ENCODE peak calls at places on chromosomes 5 and 9, in seven cellular contexts. T, A, P, V, D, K and W are unnamed samples.

GRCh38 chr9:4382722-4383317 is 83.0 kb upstream of the GLIS3 start:
- DNase-seq in P (peak), D (peak), T (no peak), V (no peak), A (peak), K (peak), W (peak)

GRCh38 chr9:27619743-27620142 is 46.5 kb upstream of the C9orf72 start:
- DNase-seq in A (no peak), D (no peak), K (no peak), V (peak), T (no peak), P (no peak), W (no peak)

GRCh38 chr5:34517249-34517648 is 138.9 kb upstream of the RAI14 start:
- DNase-seq in K (peak), V (no peak), T (no peak), P (no peak), A (no peak), D (peak), W (no peak)

GRCh38 chr9:134293576-134294227 is 32.6 kb upstream of the RXRA start:
- DNase-seq in T (no peak), A (no peak), K (no peak), V (peak), P (peak), D (no peak), W (no peak)

GRCh38 chr9:114861922-114862605 is 56.2 kb upstream of the TNFSF15 start:
- DNase-seq in V (no peak), K (no peak), P (no peak), T (no peak), A (no peak), D (no peak), W (peak)

GRCh38 chr9:18330736-18331335 is 143.1 kb upstream of the ADAMTSL1 start:
- DNase-seq in T (no peak), A (no peak), K (peak), V (no peak), P (no peak), D (no peak), W (no peak)

GRCh38 chr9:75233011-75233410 is 144.7 kb downstream of the OSTF1 start:
- DNase-seq in T (no peak), V (no peak), P (no peak), K (peak), D (peak), A (no peak), W (peak)

GRCh38 chr5:114120166-114120565 is 241.7 kb upstream of the KCNN2 start:
- DNase-seq in D (no peak), V (no peak), A (no peak), K (no peak), P (no peak), T (no peak), W (no peak)

GRCh38 chr5:95927927-95928723 is 33.5 kb downstream of the ELL2 start:
- DNase-seq in P (no peak), A (no peak), K (no peak), V (no peak), D (no peak), T (no peak), W (no peak)

GRCh38 chr5:131524431-131524830 is 110.6 kb downstream of the RAPGEF6 start:
- DNase-seq in D (no peak), T (no peak), V (no peak), K (no peak), P (no peak), A (no peak), W (no peak)

GRCh38 chr9:34991833-34992375 is 2.4 kb downstream of the DNAJB5 start:
- DNase-seq in T (no peak), P (no peak), D (peak), K (no peak), A (peak), V (peak), W (no peak)

DNA sequence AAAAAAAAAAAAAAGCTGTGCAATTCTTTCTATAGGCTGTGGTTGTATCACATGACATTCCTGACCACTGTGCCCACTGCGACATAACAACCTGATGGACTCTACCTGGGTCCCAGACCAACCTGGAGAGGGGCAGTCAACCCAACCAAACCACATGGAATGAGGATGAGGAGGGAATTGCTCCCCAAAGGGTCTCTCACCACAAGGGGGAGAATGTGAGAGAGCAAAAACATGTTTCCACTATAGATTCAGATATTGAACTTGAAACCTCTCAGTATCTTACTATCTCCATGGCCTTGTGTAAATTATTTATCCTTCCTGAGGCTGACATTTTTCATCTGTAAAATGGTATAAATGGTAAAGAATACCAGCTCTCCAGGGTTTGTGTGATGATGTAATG is 66.9 kb upstream of the SV2C start:
- DNase-seq in D (no peak), T (no peak), K (no peak), P (no peak), A (no peak), V (no peak), W (no peak)
- TF ChIP-seq CTCF in D (no peak), T (no peak), K (no peak), P (no peak), A (no peak), V (no peak), W (no peak)

DNA sequence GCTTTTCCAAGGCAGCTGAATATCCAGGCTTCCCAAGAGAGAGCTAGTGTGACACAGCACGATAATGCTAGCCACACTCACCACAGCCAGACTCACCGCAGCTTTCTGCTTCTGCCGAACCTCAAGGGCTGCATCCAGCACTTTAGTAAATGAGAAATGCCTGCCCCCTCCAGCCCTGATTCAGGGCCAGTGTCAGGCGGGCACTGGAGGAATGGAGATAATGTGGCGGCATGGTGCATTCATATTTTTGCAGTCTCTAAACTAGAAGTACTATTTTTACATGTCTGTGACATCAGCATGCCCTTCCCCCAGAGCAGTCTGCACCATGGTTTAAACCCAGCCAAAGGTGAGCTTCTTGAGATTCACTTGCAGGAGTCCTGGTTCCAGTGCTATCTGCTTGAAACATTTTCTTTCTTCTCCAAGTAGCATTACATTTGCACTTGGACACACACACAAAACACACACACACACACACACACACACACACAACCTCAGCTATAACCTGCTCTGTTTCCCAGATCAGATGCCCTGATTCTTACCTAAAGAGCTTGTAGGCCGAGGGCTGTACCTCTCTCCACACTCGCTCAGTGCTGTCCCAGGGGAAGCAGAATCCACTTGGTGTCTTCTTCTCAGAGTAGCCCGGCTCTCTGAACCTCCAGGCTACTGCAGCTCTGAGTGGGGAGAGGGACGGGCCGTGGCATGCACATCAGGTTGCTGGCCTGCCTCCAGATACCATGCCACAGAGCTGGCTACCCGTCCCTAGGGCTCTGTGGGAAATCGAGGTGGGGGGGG is at the start of gene FGF1:
- DNase-seq in D (peak), K (no peak), A (peak), P (peak), T (no peak), V (no peak), W (peak)
- H3K4me3 ChIP-seq in D (no peak), K (no peak), A (no peak), P (no peak), T (no peak), V (no peak), W (no peak)

GRCh38 chr5:173530547-173530946 is 85.9 kb downstream of the BOD1 start:
- DNase-seq in D (no peak), V (no peak), P (no peak), K (no peak), A (peak), T (no peak), W (no peak)
- TF ChIP-seq CTCF in D (no peak), V (no peak), P (no peak), K (no peak), A (peak), T (no peak), W (peak)

GRCh38 chr5:65808818-65809217 is 86.8 kb downstream of the NLN start:
- DNase-seq in D (peak), V (no peak), P (peak), T (no peak), K (peak), A (no peak), W (no peak)
- H3K4me3 ChIP-seq in D (no peak), V (no peak), P (no peak), T (no peak), K (no peak), A (no peak), W (no peak)

GRCh38 chr9:136242908-136243525 is 2.6 kb downstream of the QSOX2 start:
- DNase-seq in P (no peak), K (peak), V (no peak), A (no peak), T (no peak), D (no peak), W (no peak)
- TF ChIP-seq CTCF in P (no peak), K (no peak), V (no peak), A (no peak), T (no peak), D (no peak), W (no peak)

DNA sequence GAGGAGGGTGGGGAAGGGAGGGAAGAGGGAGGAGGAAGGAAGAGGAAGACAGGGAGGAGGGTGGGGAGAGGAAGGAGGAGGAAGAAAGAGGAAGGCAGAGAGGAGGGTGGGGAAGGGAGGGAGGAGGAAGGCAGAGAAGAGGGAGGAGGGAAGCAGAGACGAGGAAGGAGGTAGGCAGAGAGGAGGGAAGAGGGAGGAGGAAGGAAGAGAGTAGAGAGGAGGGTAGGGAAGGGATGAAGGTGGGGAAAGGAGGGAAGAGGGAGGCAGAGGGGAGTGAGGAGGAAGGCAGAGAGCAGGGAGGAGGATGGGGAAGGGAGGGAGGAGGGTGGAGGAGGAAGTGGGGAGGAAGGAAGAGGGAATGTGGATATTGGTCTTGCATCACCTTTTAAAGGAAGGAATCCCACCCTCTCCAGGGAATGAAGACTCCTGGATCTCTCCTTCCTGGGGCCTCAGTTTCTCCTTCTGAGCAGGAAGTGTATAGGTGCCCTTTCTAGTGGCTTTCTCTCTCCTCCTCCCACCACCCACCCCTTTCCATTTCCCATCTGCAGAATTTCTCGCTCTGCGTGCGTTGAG is 188.9 kb upstream of the ZNF618 start:
- DNase-seq in D (no peak), T (no peak), P (no peak), V (no peak), K (no peak), A (no peak), W (no peak)
- H3K4me3 ChIP-seq in D (no peak), T (no peak), P (no peak), V (no peak), K (no peak), A (no peak), W (no peak)

GRCh38 chr5:140348104-140348503 is 1.7 kb upstream of the HBEGF start:
- DNase-seq in P (no peak), D (no peak), A (no peak), V (no peak), T (no peak), K (no peak), W (no peak)

GRCh38 chr5:140346348-140347221 is at the start of gene HBEGF:
- DNase-seq in P (peak), K (peak), V (peak), A (peak), D (peak), T (no peak), W (peak)

GRCh38 chr5:140344683-140345423 is 1.6 kb downstream of the HBEGF start:
- DNase-seq in P (no peak), A (no peak), K (no peak), V (no peak), T (no peak), D (peak), W (no peak)

GRCh38 chr5:140347382-140347781 is 979 bp upstream of the HBEGF start:
- DNase-seq in D (no peak), P (no peak), V (no peak), A (no peak), K (no peak), T (no peak), W (no peak)

DNA sequence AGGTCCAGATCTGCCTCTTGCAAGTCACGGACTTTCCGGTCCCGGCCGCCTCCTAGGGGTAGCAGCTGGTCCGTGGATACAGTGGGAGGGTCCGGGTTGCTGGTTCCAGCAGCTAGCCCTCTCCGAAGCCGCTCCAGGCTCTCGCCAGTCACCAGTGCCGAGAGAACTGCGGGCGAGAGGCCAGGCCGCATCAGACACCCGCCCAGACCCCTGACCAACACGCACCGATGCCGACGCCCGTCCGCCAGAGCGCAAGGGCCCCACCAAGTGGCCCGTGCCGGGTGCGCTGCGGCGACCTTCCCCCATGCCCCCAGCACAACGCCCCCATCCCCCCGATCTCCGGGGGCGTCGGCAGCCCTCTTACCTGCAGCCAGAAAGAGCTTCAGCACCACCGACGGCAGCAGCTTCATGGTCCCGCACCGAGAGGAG is 470 bp downstream of the HBEGF start:
- DNase-seq in D (peak), P (peak), T (no peak), A (peak), V (peak), K (peak), W (peak)
- TF ChIP-seq CTCF in D (peak), P (peak), T (no peak), A (peak), V (peak), K (peak), W (peak)

GRCh38 chr5:13976867-13977479 is 32.5 kb upstream of the DNAH5 start:
- DNase-seq in D (peak), A (peak), P (peak), V (no peak), T (no peak), K (peak), W (peak)

GRCh38 chr5:13972029-13972428 is 27.5 kb upstream of the DNAH5 start:
- DNase-seq in D (no peak), P (no peak), T (no peak), A (no peak), K (no peak), V (no peak), W (no peak)

GRCh38 chr5:13976223-13976622 is 31.7 kb upstream of the DNAH5 start:
- DNase-seq in D (no peak), P (no peak), K (no peak), A (no peak), V (no peak), T (no peak), W (no peak)

GRCh38 chr5:13973724-13974123 is 29.2 kb upstream of the DNAH5 start:
- DNase-seq in A (no peak), P (no peak), D (no peak), K (no peak), V (no peak), T (no peak), W (no peak)
- H3K4me3 ChIP-seq in A (no peak), P (no peak), D (no peak), K (no peak), V (no peak), T (no peak), W (no peak)

GRCh38 chr9:376115-376514 is 161.4 kb downstream of the DOCK8 start:
- DNase-seq in T (no peak), P (no peak), K (no peak), D (no peak), V (no peak), A (no peak), W (no peak)

GRCh38 chr9:371349-371748 is 156.7 kb downstream of the DOCK8 start:
- DNase-seq in P (no peak), V (no peak), A (peak), T (no peak), K (no peak), D (no peak), W (no peak)

GRCh38 chr9:373759-374206 is 159.1 kb downstream of the DOCK8 start:
- DNase-seq in P (no peak), V (no peak), K (no peak), D (no peak), A (no peak), T (no peak), W (no peak)

GRCh38 chr9:372143-372542 is 157.5 kb downstream of the DOCK8 start:
- DNase-seq in D (no peak), A (no peak), K (no peak), V (no peak), P (no peak), T (no peak), W (no peak)

DNA sequence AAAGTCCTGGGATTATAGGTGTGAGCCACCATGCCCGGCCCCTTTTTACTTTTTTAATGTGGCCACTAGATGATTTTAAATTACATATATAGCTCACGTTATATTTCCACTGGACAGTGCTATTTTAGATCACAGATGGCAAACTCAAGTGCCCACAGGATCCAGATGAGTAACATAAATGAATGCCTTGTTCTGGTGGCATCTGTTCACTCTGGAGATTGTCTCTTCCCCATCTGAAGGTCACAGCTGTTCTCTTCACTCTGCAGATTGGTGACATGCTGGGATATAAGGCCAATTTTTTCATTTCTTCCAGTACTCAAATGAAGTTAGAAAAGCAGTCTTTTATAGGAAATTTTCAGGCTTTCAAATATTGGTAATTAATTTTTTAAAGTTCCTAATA is 160.1 kb downstream of the DOCK8 start:
- DNase-seq in V (no peak), T (no peak), K (no peak), A (no peak), D (no peak), P (no peak), W (no peak)
- TF ChIP-seq CTCF in V (no peak), T (no peak), K (no peak), A (no peak), D (no peak), P (no peak), W (no peak)

DNA sequence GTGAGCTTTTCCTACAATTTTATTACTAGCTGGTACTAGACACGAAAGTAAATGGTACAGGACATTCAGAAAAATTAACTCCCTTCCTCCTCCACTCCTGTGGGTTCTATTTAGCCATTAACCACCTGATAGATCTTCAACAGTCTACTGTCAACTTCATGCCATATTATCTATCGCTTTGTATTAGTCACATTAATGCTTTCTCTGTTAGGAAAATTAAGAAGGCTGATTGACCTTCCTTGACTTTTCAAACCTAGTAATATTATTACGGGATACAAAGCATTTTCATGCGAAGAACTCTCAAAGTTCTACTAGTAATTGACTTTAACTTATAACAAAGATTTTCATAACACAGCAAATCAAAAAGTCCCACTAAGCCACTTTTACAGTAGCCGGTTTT is 1.2 kb downstream of the TEX10 start:
- DNase-seq in A (no peak), V (no peak), T (no peak), P (no peak), D (no peak), K (no peak), W (no peak)
- H3K4me3 ChIP-seq in A (peak), V (peak), T (peak), P (peak), D (peak), K (peak), W (peak)